ENCODE peak calls at places on chromosomes 7 and 10, in five cellular contexts. C is suprapubic skin, S is ovary, H is upper lobe of left lung, E is A549. U is an unnamed sample.

GRCh38 chr10:18759575-18759974 is 100.3 kb downstream of the ARL5B start:
- DNase-seq in E (no peak), S (no peak), C (no peak), H (no peak), U (no peak)

GRCh38 chr10:131198843-131199242 is 112.7 kb downstream of the TCERG1L start:
- DNase-seq in C (no peak), H (no peak), S (peak; percentile 3), E (no peak), U (no peak)

GRCh38 chr10:22230331-22230833 is 12.6 kb upstream of the EBLN1 start:
- DNase-seq in S (no peak), E (peak; percentile 73), H (no peak), C (no peak), U (no peak)

GRCh38 chr7:13777242-13777641 is 212.2 kb downstream of the ETV1 start:
- DNase-seq in C (no peak), S (no peak), E (no peak), H (no peak), U (no peak)

GRCh38 chr10:26485150-26485941 is 47.2 kb downstream of the APBB1IP start:
- DNase-seq in C (no peak), S (no peak), H (no peak), E (peak; percentile 27), U (no peak)

GRCh38 chr10:454860-455259 is 234.6 kb downstream of the DIP2C start:
- DNase-seq in C (no peak), S (peak; percentile 63), E (peak; percentile 79), H (no peak), U (no peak)

GRCh38 chr7:29988391-29989256 is 977 bp downstream of the SCRN1 start:
- DNase-seq in C (peak; percentile 74), H (peak; percentile 93), S (peak; percentile 63), E (peak; percentile 84), U (peak; percentile 46)

GRCh38 chr7:130896051-130896881 is 162.3 kb upstream of the KLF14 start:
- DNase-seq in E (peak; percentile 60), H (no peak), S (no peak), C (no peak), U (no peak)

GRCh38 chr10:23493711-23494110 is 54.8 kb downstream of the OTUD1 start:
- DNase-seq in C (no peak), E (no peak), H (no peak), S (no peak), U (no peak)

GRCh38 chr10:104589871-104590270 is 51.2 kb upstream of the SORCS3 start:
- DNase-seq in S (no peak), E (peak; percentile 16), C (no peak), H (no peak), U (no peak)

GRCh38 chr10:126063353-126063791 is 167.0 kb downstream of the FANK1 start:
- DNase-seq in H (no peak), C (no peak), S (no peak), E (peak; percentile 28), U (no peak)

GRCh38 chr7:156898938-156899337 is 6.0 kb upstream of the LMBR1 start:
- DNase-seq in H (no peak), C (no peak), S (no peak), E (no peak), U (no peak)

GRCh38 chr10:101222683-101223273 is 6.5 kb downstream of the LBX1 start:
- DNase-seq in E (no peak), C (no peak), S (no peak), H (peak; percentile 87), U (no peak)

GRCh38 chr7:132759482-132760240 is 183.4 kb upstream of the PLXNA4 start:
- DNase-seq in C (no peak), E (no peak), S (no peak), H (peak; percentile 40), U (no peak)

GRCh38 chr10:14843327-14843988 is 5.4 kb downstream of the HSPA14 start:
- DNase-seq in S (no peak), H (no peak), C (no peak), E (no peak), U (no peak)

GRCh38 chr7:24728503-24729364 is 28.5 kb downstream of the GSDME start:
- DNase-seq in C (no peak), E (no peak), S (no peak), H (no peak), U (no peak)

GRCh38 chr10:3435671-3436070 is 263.1 kb upstream of the PITRM1 start:
- DNase-seq in E (no peak), C (no peak), H (no peak), S (no peak), U (no peak)

GRCh38 chr10:43679509-43679908 is 30.8 kb upstream of the ZNF32 start:
- DNase-seq in S (no peak), E (no peak), H (no peak), C (peak; percentile 80), U (peak; percentile 44)

GRCh38 chr10:97320480-97321031 is 1.5 kb downstream of the FRAT1 start:
- DNase-seq in E (no peak), S (peak; percentile 36), H (peak; percentile 73), C (peak; percentile 67), U (peak; percentile 32)

GRCh38 chr10:44386546-44387052 is 1.7 kb upstream of the CXCL12 start:
- DNase-seq in S (peak; percentile 84), H (peak; percentile 95), C (peak; percentile 64), E (peak; percentile 48), U (peak; percentile 57)

GRCh38 chr7:46215987-46216567 is 295.0 kb upstream of the IGFBP3 start:
- DNase-seq in E (no peak), H (no peak), C (no peak), S (no peak), U (no peak)

GRCh38 chr10:62323751-62324150 is 50.4 kb upstream of the ZNF365 start:
- DNase-seq in C (no peak), E (no peak), H (no peak), S (no peak), U (no peak)

DNA sequence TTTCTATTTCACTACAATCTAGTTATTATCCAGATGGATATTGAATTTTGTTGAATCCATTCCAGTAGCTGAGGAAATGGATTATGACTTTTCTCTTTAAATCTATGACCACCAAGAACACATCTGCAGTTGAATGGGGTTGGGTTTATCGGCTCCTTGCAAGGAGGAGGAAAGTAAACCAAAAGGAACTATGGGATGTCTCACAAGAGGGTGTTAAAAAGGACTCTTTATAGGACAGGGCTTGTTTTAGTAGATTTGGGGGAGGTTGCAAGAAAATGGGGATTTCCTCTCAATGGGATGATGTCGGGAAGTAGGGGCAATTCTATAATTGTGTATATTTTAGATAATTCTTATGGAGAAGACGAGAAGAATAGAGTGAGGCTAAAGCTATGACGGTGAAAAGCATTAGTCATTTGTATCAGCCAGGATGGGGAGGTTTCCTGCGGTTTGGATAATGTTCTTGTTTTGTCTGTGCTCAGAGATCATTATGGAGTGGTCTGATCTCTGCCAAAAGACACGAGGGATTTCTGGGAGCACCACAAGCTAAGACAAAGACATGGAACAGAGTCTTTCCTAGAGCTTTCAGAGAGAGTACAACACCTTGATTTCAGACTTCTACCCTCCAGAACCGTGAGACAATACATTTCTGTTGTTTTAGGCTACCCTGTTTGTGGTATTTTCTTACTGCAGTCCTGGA is 5.3 kb upstream of the LRRC61 start:
- DNase-seq in E (no peak), S (no peak), H (no peak), C (no peak), U (no peak)
- TF ChIP-seq EP300 in E (no peak), S (no peak), H (no peak), C (no peak), U (no peak)

GRCh38 chr7:112571852-112572607 is 91.2 kb downstream of the LSMEM1 start:
- DNase-seq in H (no peak), E (peak; percentile 7), S (no peak), C (no peak), U (peak; percentile 27)

GRCh38 chr7:112567388-112567787 is 86.6 kb downstream of the LSMEM1 start:
- DNase-seq in C (no peak), S (no peak), E (no peak), H (no peak), U (no peak)

DNA sequence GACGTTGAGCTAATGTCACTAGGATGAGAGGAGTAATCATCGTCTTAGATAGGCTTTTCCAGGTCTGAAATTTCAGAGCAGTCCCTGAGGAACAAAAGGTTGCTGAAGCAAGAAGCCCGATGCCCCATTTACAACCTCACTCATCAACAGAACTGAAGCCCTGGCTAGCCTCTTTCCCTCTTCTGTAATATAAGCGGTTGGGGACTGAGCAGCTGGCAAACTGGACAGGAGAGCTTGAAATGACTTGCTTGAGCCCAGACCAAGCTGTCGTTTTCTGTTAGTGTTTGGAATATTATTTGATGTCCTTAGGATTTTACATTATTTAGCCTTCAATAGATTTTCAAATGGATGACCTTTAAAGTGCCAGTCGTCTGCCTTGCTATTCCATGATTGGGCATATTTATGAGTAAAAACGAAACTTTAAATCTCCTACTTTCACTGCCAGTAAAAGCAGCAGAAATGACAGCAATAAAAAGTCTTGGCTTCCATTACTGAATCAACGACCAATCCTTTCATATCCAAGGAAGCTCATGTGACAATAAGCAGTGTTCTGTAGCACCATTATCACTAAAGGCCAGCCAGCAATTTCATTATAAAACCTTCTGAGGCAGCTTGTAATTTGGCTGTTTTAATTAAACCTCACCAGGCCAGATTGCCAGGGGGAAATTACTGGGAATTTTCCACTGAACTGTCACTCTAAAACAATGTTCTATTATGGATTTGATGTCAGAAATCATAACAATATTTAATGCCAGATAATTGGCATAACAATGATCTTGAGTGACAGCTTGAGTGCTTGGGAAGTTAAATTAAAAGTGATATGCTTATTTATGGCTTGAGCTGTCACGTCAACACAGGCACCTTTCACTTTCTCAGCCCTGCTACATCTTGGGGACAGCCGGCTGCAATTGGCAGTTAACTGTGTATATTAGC is 85.9 kb downstream of the LSMEM1 start:
- DNase-seq in H (no peak), E (no peak), C (no peak), S (no peak), U (peak; percentile 24)
- TF ChIP-seq EP300 in H (no peak), E (no peak), C (no peak), S (no peak), U (no peak)

DNA sequence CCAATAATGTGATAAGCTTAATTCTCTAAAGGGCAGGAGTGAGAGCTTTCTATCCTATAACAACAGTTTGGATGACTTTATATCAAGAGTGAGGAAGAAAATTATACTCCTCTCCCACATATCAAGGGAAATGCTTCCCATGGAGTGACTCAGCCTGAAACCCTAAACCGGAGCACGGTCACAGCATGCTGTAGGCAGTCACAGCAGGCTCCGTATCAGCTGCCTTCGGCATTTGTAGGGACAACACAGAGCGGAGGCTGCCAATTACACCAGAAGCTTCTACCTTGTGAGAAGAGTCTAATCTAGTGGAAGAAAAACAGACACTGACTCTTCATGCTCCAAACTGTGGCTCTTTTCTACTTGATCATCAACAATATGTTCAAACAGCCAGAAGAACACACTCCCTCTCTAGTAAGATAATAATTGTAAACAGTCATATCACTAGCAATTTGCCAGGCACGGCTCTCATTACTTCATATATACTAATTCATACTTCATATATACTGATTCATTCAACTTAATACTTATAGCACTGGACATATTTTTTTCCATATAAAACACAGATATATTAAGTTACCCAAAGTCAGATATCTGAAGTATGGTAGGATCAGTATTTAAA is 65.9 kb downstream of the DGKB start:
- DNase-seq in C (no peak), S (no peak), E (no peak), H (no peak), U (no peak)
- TF ChIP-seq EP300 in C (no peak), S (no peak), E (no peak), H (no peak), U (no peak)

DNA sequence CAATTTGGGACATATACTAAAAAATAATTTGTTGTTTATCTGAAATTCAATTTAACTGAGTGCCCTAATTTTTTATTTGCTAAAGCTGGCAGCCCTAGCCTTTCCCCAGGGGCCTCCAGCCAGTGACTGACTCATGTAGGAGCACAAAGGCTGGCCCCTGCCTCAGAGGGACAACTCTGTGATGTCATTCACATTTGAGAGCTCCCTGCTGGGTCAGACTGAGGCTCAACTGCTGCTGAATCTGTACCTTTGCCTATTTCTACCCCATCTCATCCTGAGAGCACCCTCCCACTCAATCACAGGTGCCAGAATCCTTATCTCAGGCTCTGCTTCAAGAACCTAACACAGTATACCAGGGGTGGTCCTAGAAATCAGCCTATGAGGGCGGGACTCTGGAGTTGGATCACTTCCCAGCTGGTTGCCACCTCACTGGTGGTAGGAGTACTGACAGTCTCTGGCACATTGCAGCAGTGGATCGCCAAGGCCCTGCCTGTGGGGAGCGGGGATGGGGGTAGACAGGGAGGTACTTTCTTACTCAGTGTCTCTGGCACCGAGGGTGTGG is 11.6 kb downstream of the GCK start:
- DNase-seq in S (no peak), C (no peak), H (no peak), E (no peak), U (no peak)
- TF ChIP-seq EP300 in S (no peak), C (no peak), H (no peak), E (no peak), U (no peak)